ENCODE peak calls at places on chromosomes 7 and 10, in nine cellular contexts. U is CD4-positive, alpha-beta T cell; P is left lobe of liver; L is CD4-positive, CD25-positive, alpha-beta regulatory T cell; C is activated naive CD8-positive, alpha-beta T cell treated with anti-CD3 and anti-CD28 coated beads, Interleukin-2, amount 10 ng/mL, durations not matched to agents 7 days and 5 days; W is central memory CD8-positive, alpha-beta T cell; Y is heart left ventricle; B is T-helper 17 cell; R is thoracic aorta. O is an unnamed sample.

GRCh38 chr10:8594176-8594575 is 539.7 kb downstream of the GATA3 start:
- ATAC-seq in U (no peak), P (no peak), L (no peak), C (no peak), W (no peak), Y (no peak), B (no peak), R (no peak), O (no peak)

GRCh38 chr7:39042706-39043105 is 65.0 kb downstream of the POU6F2 start:
- ATAC-seq in U (no peak), P (no peak), L (no peak), C (no peak), W (no peak), Y (no peak), B (no peak), R (no peak), O (no peak)

GRCh38 chr10:79336739-79337138 is 10.5 kb upstream of the PPIF start:
- ATAC-seq in U (no peak), P (no peak), L (no peak), C (no peak), W (no peak), Y (no peak), B (no peak), R (no peak), O (peak; percentile 35)

GRCh38 chr7:70997275-70997674 is 134.7 kb upstream of the GALNT17 start:
- ATAC-seq in U (no peak), P (no peak), L (no peak), C (no peak), W (no peak), Y (no peak), B (no peak), R (no peak), O (no peak)

GRCh38 chr10:69102429-69102828 is 14.5 kb downstream of the SRGN start:
- ATAC-seq in U (no peak), P (no peak), L (no peak), C (no peak), W (no peak), Y (no peak), B (no peak), R (no peak), O (no peak)

GRCh38 chr7:33639552-33640197 is 265.7 kb upstream of the BMPER start:
- ATAC-seq in U (no peak), P (no peak), L (no peak), C (no peak), W (no peak), Y (peak; percentile 20), B (no peak), R (no peak), O (peak; percentile 75)

GRCh38 chr10:27844223-27844622 is 98.6 kb upstream of the MKX start:
- ATAC-seq in U (no peak), P (peak; percentile 29), L (no peak), C (no peak), W (no peak), Y (no peak), B (no peak), R (no peak), O (peak; percentile 53)

GRCh38 chr7:148802101-148802493 is 82.0 kb downstream of the EZH2 start:
- ATAC-seq in U (no peak), P (peak; percentile 13), L (no peak), C (no peak), W (no peak), Y (no peak), B (no peak), R (no peak), O (no peak)

GRCh38 chr10:117345143-117345542 is 30.1 kb downstream of the PDZD8 start:
- ATAC-seq in U (no peak), P (no peak), L (no peak), C (no peak), W (no peak), Y (no peak), B (no peak), R (no peak), O (no peak)

GRCh38 chr7:151885202-151885580 is 8.3 kb upstream of the PRKAG2 start:
- ATAC-seq in U (no peak), P (no peak), L (no peak), C (no peak), W (no peak), Y (no peak), B (no peak), R (no peak), O (no peak)

GRCh38 chr7:117007285-117007684 is 54.0 kb downstream of the ST7 start:
- ATAC-seq in U (peak; percentile 51), P (no peak), L (no peak), C (no peak), W (no peak), Y (no peak), B (peak; percentile 32), R (no peak), O (no peak)

GRCh38 chr10:22655312-22655973 is 58.9 kb downstream of the PIP4K2A start:
- ATAC-seq in U (peak; percentile 74), P (peak; percentile 72), L (peak; percentile 72), C (peak; percentile 24), W (peak; percentile 65), Y (no peak), B (peak; percentile 83), R (no peak), O (no peak)

GRCh38 chr7:479115-479947 is 40.3 kb downstream of the PDGFA start:
- ATAC-seq in U (no peak), P (no peak), L (no peak), C (no peak), W (no peak), Y (no peak), B (no peak), R (no peak), O (no peak)

O was measured in gastroesophageal sphincter.